ENCODE peak calls at places on chromosomes 12 and 14, in four cellular contexts. One of them, this sample, is unnamed.

GRCh38 chr12:108798551-108799221 is 58.7 kb downstream of the SSH1 start:
- DNase-seq in H9: no peak
- DNase-seq in IMR-90: peak; percentile 86
- DNase-seq in H1: no peak
- DNase-seq in this sample: no peak

GRCh38 chr14:90758959-90759358 is 57.3 kb downstream of the TTC7B start:
- DNase-seq in H9: no peak
- DNase-seq in H1: no peak
- DNase-seq in IMR-90: peak; percentile 4
- DNase-seq in this sample: no peak

GRCh38 chr12:19444097-19444496 is 4.8 kb downstream of the AEBP2 start:
- DNase-seq in IMR-90: peak; percentile 44
- DNase-seq in H9: no peak
- DNase-seq in H1: no peak
- DNase-seq in this sample: no peak

GRCh38 chr14:77000340-77001235 is 27.9 kb downstream of the IRF2BPL start:
- DNase-seq in IMR-90: peak; percentile 79
- DNase-seq in H9: no peak
- DNase-seq in H1: no peak
- DNase-seq in this sample: no peak

GRCh38 chr12:3168775-3169221 is 91.6 kb downstream of the TSPAN9 start:
- DNase-seq in H9: no peak
- DNase-seq in IMR-90: peak; percentile 99
- DNase-seq in H1: peak; percentile 33
- DNase-seq in this sample: peak; percentile 76

GRCh38 chr14:38070213-38070612 is 137.5 kb upstream of the SSTR1 start:
- DNase-seq in H9: no peak
- DNase-seq in H1: no peak
- DNase-seq in IMR-90: no peak
- DNase-seq in this sample: no peak

GRCh38 chr12:104747956-104748355 is 210.1 kb downstream of the SLC41A2 start:
- DNase-seq in IMR-90: no peak
- DNase-seq in H9: no peak
- DNase-seq in H1: no peak
- DNase-seq in this sample: no peak

GRCh38 chr12:105485321-105485910 is 154.9 kb downstream of the C12orf75 start:
- DNase-seq in H1: no peak
- DNase-seq in IMR-90: peak; percentile 65
- DNase-seq in H9: no peak
- DNase-seq in this sample: peak; percentile 62

GRCh38 chr12:56300644-56301464 is 724 bp upstream of the CS start:
- DNase-seq in H1: no peak
- DNase-seq in H9: no peak
- DNase-seq in IMR-90: no peak
- DNase-seq in this sample: peak; percentile 16

GRCh38 chr12:46414591-46415268 is 42.2 kb upstream of the SLC38A2 start:
- DNase-seq in IMR-90: no peak
- DNase-seq in H1: no peak
- DNase-seq in H9: no peak
- DNase-seq in this sample: no peak

GRCh38 chr12:106681210-106681609 is 93.3 kb upstream of the RIC8B start:
- DNase-seq in H1: no peak
- DNase-seq in IMR-90: no peak
- DNase-seq in H9: no peak
- DNase-seq in this sample: peak; percentile 91

GRCh38 chr12:107330901-107331431 is 237.6 kb upstream of the CRY1 start:
- DNase-seq in IMR-90: no peak
- DNase-seq in H1: no peak
- DNase-seq in H9: no peak
- DNase-seq in this sample: peak; percentile 20

GRCh38 chr12:101764393-101764792 is 25.1 kb upstream of the SYCP3 start:
- DNase-seq in H1: no peak
- DNase-seq in IMR-90: no peak
- DNase-seq in H9: no peak
- DNase-seq in this sample: no peak

GRCh38 chr12:64678835-64679234 is 68.5 kb downstream of the RASSF3 start:
- DNase-seq in H1: no peak
- DNase-seq in H9: no peak
- DNase-seq in IMR-90: no peak
- DNase-seq in this sample: no peak

GRCh38 chr12:50066402-50066801 is 9.0 kb downstream of the ASIC1 start:
- DNase-seq in IMR-90: peak; percentile 90
- DNase-seq in H1: no peak
- DNase-seq in H9: peak; percentile 79
- DNase-seq in this sample: peak; percentile 97

GRCh38 chr14:24051162-24051788 is 534 bp upstream of the CARMIL3 start:
- DNase-seq in H1: no peak
- DNase-seq in IMR-90: no peak
- DNase-seq in H9: peak; percentile 51
- DNase-seq in this sample: peak; percentile 34

GRCh38 chr14:20970983-20971704 is 15.9 kb downstream of the RNASE2 start:
- DNase-seq in H9: peak; percentile 94
- DNase-seq in IMR-90: peak; percentile 78
- DNase-seq in H1: peak; percentile 82
- DNase-seq in this sample: peak; percentile 98

GRCh38 chr14:20606190-20606901 is 15.2 kb upstream of the RNASE12 start:
- DNase-seq in IMR-90: peak; percentile 34
- DNase-seq in H9: peak; percentile 79
- DNase-seq in H1: no peak
- DNase-seq in this sample: peak; percentile 85

GRCh38 chr12:32586390-32586789 is 92.7 kb upstream of the DNM1L start:
- DNase-seq in H9: no peak
- DNase-seq in H1: no peak
- DNase-seq in IMR-90: peak; percentile 54
- DNase-seq in this sample: no peak

GRCh38 chr14:105480807-105481801 is 5.6 kb upstream of the CRIP1 start:
- DNase-seq in H1: peak; percentile 66
- DNase-seq in IMR-90: peak; percentile 81
- DNase-seq in H9: peak; percentile 94
- DNase-seq in this sample: peak; percentile 95

GRCh38 chr12:112130461-112130998 is 5.2 kb downstream of the TRAFD1 start:
- DNase-seq in H1: no peak
- DNase-seq in IMR-90: peak; percentile 36
- DNase-seq in H9: no peak
- DNase-seq in this sample: no peak

GRCh38 chr12:19971396-19971802 is 396.9 kb upstream of the PDE3A start:
- DNase-seq in IMR-90: no peak
- DNase-seq in H1: peak; percentile 53
- DNase-seq in H9: peak; percentile 89
- DNase-seq in this sample: peak; percentile 93

GRCh38 chr14:65131176-65131765 is 29.0 kb upstream of the MAX start:
- DNase-seq in H9: no peak
- DNase-seq in H1: no peak
- DNase-seq in IMR-90: peak; percentile 84
- DNase-seq in this sample: no peak

GRCh38 chr14:32731249-32731648 is 207.4 kb upstream of the NPAS3 start:
- DNase-seq in H9: no peak
- DNase-seq in IMR-90: no peak
- DNase-seq in H1: no peak
- DNase-seq in this sample: no peak

GRCh38 chr12:125128806-125129571 is 63.8 kb downstream of the AACS start:
- DNase-seq in IMR-90: no peak
- DNase-seq in H9: no peak
- DNase-seq in H1: no peak
- DNase-seq in this sample: no peak

GRCh38 chr14:72904840-72905561 is 11.1 kb upstream of the DPF3 start:
- DNase-seq in H1: no peak
- DNase-seq in H9: peak; percentile 52
- DNase-seq in IMR-90: peak; percentile 81
- DNase-seq in this sample: peak; percentile 72

GRCh38 chr12:106982229-106982628 is 4.7 kb downstream of the MTERF2 start:
- DNase-seq in IMR-90: peak; percentile 34
- DNase-seq in H9: no peak
- DNase-seq in H1: no peak
- DNase-seq in this sample: no peak

GRCh38 chr12:27398466-27398865 is 48.1 kb upstream of the SMCO2 start:
- DNase-seq in IMR-90: no peak
- DNase-seq in H9: no peak
- DNase-seq in H1: no peak
- DNase-seq in this sample: no peak

GRCh38 chr12:59861635-59862034 is 265.8 kb downstream of the SLC16A7 start:
- DNase-seq in H1: no peak
- DNase-seq in H9: no peak
- DNase-seq in IMR-90: peak; percentile 28
- DNase-seq in this sample: no peak

GRCh38 chr14:94322648-94323570 is at the start of gene SERPINA6:
- DNase-seq in H1: no peak
- DNase-seq in H9: no peak
- DNase-seq in IMR-90: peak; percentile 22
- DNase-seq in this sample: no peak

GRCh38 chr12:75294338-75294737 is 35.8 kb downstream of the CAPS2 start:
- DNase-seq in H9: no peak
- DNase-seq in IMR-90: no peak
- DNase-seq in H1: no peak
- DNase-seq in this sample: peak; percentile 86

GRCh38 chr12:79266511-79267129 is 402.0 kb downstream of the SYT1 start:
- DNase-seq in H9: no peak
- DNase-seq in IMR-90: no peak
- DNase-seq in H1: no peak
- DNase-seq in this sample: no peak

GRCh38 chr12:124511259-124511985 is 56.0 kb downstream of the NCOR2 start:
- DNase-seq in H9: no peak
- DNase-seq in IMR-90: no peak
- DNase-seq in H1: no peak
- DNase-seq in this sample: no peak

GRCh38 chr14:78143489-78144145 is 26.6 kb upstream of the NRXN3 start:
- DNase-seq in IMR-90: peak; percentile 26
- DNase-seq in H1: no peak
- DNase-seq in H9: no peak
- DNase-seq in this sample: peak; percentile 21

GRCh38 chr14:78136695-78137094 is 33.5 kb upstream of the NRXN3 start:
- DNase-seq in H9: no peak
- DNase-seq in IMR-90: no peak
- DNase-seq in H1: no peak
- DNase-seq in this sample: no peak

GRCh38 chr14:78142994-78143393 is 27.2 kb upstream of the NRXN3 start:
- DNase-seq in H9: no peak
- DNase-seq in IMR-90: no peak
- DNase-seq in H1: no peak
- DNase-seq in this sample: no peak

GRCh38 chr14:78141590-78141989 is 28.6 kb upstream of the NRXN3 start:
- DNase-seq in H9: no peak
- DNase-seq in H1: no peak
- DNase-seq in IMR-90: no peak
- DNase-seq in this sample: no peak
- H4K5ac ChIP-seq in H9: no peak overlapping the region
- H4K5ac ChIP-seq in H1: no peak overlapping the region
- H4K5ac ChIP-seq in IMR-90: no peak overlapping the region
- H4K5ac ChIP-seq in this sample: no peak overlapping the region

GRCh38 chr14:51202914-51203665 is 37.0 kb upstream of the TMX1 start:
- DNase-seq in H1: no peak
- DNase-seq in IMR-90: no peak
- DNase-seq in H9: no peak
- DNase-seq in this sample: no peak
- H4K5ac ChIP-seq in H1: no peak overlapping the region
- H4K5ac ChIP-seq in IMR-90: no peak overlapping the region
- H4K5ac ChIP-seq in H9: no peak overlapping the region
- H4K5ac ChIP-seq in this sample: no peak overlapping the region

GRCh38 chr14:53792909-53793308 is 163.7 kb downstream of the BMP4 start:
- DNase-seq in H9: no peak
- DNase-seq in IMR-90: no peak
- DNase-seq in H1: peak; percentile 1
- DNase-seq in this sample: peak; percentile 45
- H4K5ac ChIP-seq in H9: no peak overlapping the region
- H4K5ac ChIP-seq in IMR-90: no peak overlapping the region
- H4K5ac ChIP-seq in H1: no peak overlapping the region
- H4K5ac ChIP-seq in this sample: no peak overlapping the region

GRCh38 chr12:90000721-90001120 is 292.1 kb upstream of the ATP2B1 start:
- DNase-seq in H1: no peak
- DNase-seq in H9: no peak
- DNase-seq in IMR-90: no peak
- DNase-seq in this sample: no peak

GRCh38 chr12:90008277-90008676 is 299.6 kb upstream of the ATP2B1 start:
- DNase-seq in IMR-90: no peak
- DNase-seq in H9: no peak
- DNase-seq in H1: no peak
- DNase-seq in this sample: no peak

GRCh38 chr12:90004319-90005074 is 295.9 kb upstream of the ATP2B1 start:
- DNase-seq in H1: no peak
- DNase-seq in IMR-90: no peak
- DNase-seq in H9: no peak
- DNase-seq in this sample: peak; percentile 53

GRCh38 chr12:89999699-90000505 is 291.3 kb upstream of the ATP2B1 start:
- DNase-seq in H9: no peak
- DNase-seq in H1: no peak
- DNase-seq in IMR-90: peak; percentile 65
- DNase-seq in this sample: peak; percentile 58

DNA sequence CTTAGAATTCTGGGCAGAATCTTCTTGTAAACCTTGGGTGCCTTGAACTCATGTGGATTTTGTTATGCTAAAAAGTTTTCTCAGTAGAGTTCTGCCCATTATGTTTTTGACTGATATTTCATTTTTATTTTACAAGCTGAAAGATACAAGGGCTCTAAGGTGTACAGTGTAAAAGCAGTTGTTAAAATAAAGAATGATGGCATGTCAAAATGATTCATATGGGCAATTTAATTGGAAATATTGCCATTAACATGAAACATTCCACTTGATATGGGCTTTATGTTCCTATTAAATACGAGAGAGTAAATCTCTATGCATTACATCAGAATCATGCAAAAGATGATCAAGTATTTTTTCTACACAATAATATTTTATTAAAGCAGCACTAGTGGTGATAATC is 295.1 kb upstream of the ATP2B1 start:
- DNase-seq in H1: no peak
- DNase-seq in IMR-90: no peak
- DNase-seq in H9: no peak
- DNase-seq in this sample: no peak
- H4K5ac ChIP-seq in H1: no peak overlapping the region
- H4K5ac ChIP-seq in IMR-90: no peak overlapping the region
- H4K5ac ChIP-seq in H9: no peak overlapping the region
- H4K5ac ChIP-seq in this sample: no peak overlapping the region

GRCh38 chr14:86027990-86028389 is 498.0 kb downstream of the FLRT2 start:
- DNase-seq in IMR-90: no peak
- DNase-seq in H9: no peak
- DNase-seq in H1: no peak
- DNase-seq in this sample: no peak

GRCh38 chr14:86022031-86022629 is 492.2 kb downstream of the FLRT2 start:
- DNase-seq in H9: no peak
- DNase-seq in IMR-90: peak; percentile 84
- DNase-seq in H1: no peak
- DNase-seq in this sample: no peak
- H4K5ac ChIP-seq in H9: no peak overlapping the region
- H4K5ac ChIP-seq in IMR-90: no peak overlapping the region
- H4K5ac ChIP-seq in H1: no peak overlapping the region
- H4K5ac ChIP-seq in this sample: no peak overlapping the region

This sample was measured in mesendoderm.